ENCODE peak calls at places on chromosomes 1 and 21, in six cellular contexts. P is right cardiac atrium, E is suprapubic skin, O is breast epithelium, F is GM23248, X is psoas muscle. T is an unnamed sample. For H3K4me1 and H3K27me3, the result is how much of the 10 kb centered on the place peaks cover.

GRCh38 chr21:46099476-46099875 is 1.6 kb downstream of the COL6A2 start:
- DNase-seq in F (peak), E (peak), P (peak), O (no peak), X (peak), T (peak)

GRCh38 chr1:61898658-61899057 is 156.4 kb downstream of the PATJ start:
- DNase-seq in E (no peak), F (no peak), X (no peak), O (no peak), P (no peak), T (no peak)

GRCh38 chr1:167634435-167634834 is 4.4 kb downstream of the RCSD1 start:
- DNase-seq in F (no peak), O (no peak), E (no peak), X (no peak), P (no peak), T (no peak)

GRCh38 chr21:44012474-44013379 is 618 bp downstream of the TRAPPC10 start:
- DNase-seq in E (peak), P (peak), F (peak), X (peak), O (no peak), T (peak)

GRCh38 chr1:237938553-237938952 is 47.8 kb upstream of the ZP4 start:
- DNase-seq in O (no peak), E (no peak), P (no peak), X (no peak), F (no peak), T (no peak)

GRCh38 chr1:116902718-116903390 is 6.9 kb upstream of the PTGFRN start:
- DNase-seq in X (no peak), F (no peak), P (no peak), O (no peak), E (peak), T (no peak)

GRCh38 chr1:177181631-177182291 is 11.0 kb downstream of the BRINP2 start:
- DNase-seq in O (no peak), F (peak), X (peak), E (peak), P (peak), T (no peak)

GRCh38 chr1:3614755-3615742 is 3.7 kb upstream of the MEGF6 start:
- DNase-seq in E (no peak), P (no peak), O (no peak), X (no peak), F (peak), T (no peak)

GRCh38 chr1:85581802-85582686 is 1.5 kb downstream of the CCN1 start:
- DNase-seq in F (peak), O (peak), E (no peak), P (peak), X (peak), T (peak)

GRCh38 chr1:246587606-246588005 is 21.4 kb downstream of the CNST start:
- DNase-seq in P (no peak), E (no peak), F (peak), O (no peak), X (no peak), T (no peak)

GRCh38 chr1:1068374-1069060 is 5.6 kb downstream of the RNF223 start:
- DNase-seq in O (no peak), F (no peak), P (no peak), E (no peak), X (no peak), T (no peak)

GRCh38 chr1:102628008-102628736 is 480.1 kb downstream of the COL11A1 start:
- DNase-seq in X (no peak), P (no peak), F (no peak), E (no peak), O (no peak), T (no peak)

GRCh38 chr1:68049941-68050878 is at the start of gene DIRAS3:
- DNase-seq in P (no peak), O (no peak), F (peak), X (peak), E (peak), T (peak)

GRCh38 chr1:204714194-204714860 is 28.8 kb upstream of the LRRN2 start:
- DNase-seq in O (no peak), X (no peak), P (no peak), F (no peak), E (no peak), T (no peak)

GRCh38 chr1:187408217-187409004 is 579.7 kb downstream of the PLA2G4A start:
- DNase-seq in P (no peak), E (no peak), X (no peak), F (peak), O (no peak), T (no peak)

GRCh38 chr1:54545916-54546635 is 2.0 kb upstream of the ACOT11 start:
- DNase-seq in E (no peak), P (no peak), O (no peak), X (no peak), F (no peak), T (no peak)

GRCh38 chr1:109975718-109976117 is 8.8 kb upstream of the AHCYL1 start:
- DNase-seq in O (no peak), P (no peak), F (peak), X (no peak), E (no peak), T (no peak)

GRCh38 chr1:85734961-85735360 is 26.7 kb upstream of the ZNHIT6 start:
- DNase-seq in X (no peak), P (no peak), E (no peak), F (no peak), O (no peak), T (no peak)

DNA sequence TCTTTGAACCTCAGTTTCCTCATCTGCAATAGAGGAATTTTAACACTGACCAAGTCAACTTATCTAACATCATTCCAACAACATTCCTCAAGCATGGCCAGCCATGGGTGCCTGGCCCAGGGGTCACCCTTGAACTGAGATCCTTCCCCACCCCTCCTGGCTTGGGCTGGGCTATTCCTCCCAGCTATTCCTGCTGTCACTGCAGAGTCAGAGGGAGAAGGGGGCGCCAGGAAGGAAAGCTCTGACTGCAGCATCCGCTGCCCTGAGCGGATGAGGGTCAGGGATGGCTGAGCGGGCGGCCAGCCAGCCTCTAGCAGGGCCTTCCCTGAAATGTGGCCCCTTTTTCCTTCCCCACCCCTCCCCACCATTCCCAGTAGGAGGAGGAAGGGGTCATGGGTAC is 3.1 kb downstream of the TINAGL1 start:
- DNase-seq in O (no peak), X (no peak), E (no peak), F (no peak), P (no peak), T (peak)
- H3K4me1 ChIP-seq in O (under half), X (under half), E (under half), F (under half), P (under half), T (under half)

GRCh38 chr1:34693081-34693480 is 61.8 kb upstream of the GJB5 start:
- DNase-seq in O (no peak), X (no peak), E (no peak), P (no peak), F (no peak), T (no peak)
- H3K27me3 ChIP-seq in O (under half), X (under half), E (under half), P (under half), F (under half), T (under half)

GRCh38 chr21:31205412-31205811 is 138.6 kb downstream of the TIAM1 start:
- DNase-seq in F (no peak), X (no peak), O (no peak), E (no peak), P (no peak), T (no peak)

GRCh38 chr21:31201548-31201947 is 142.5 kb downstream of the TIAM1 start:
- DNase-seq in X (no peak), E (peak), F (peak), O (no peak), P (peak), T (no peak)

GRCh38 chr21:31201144-31201543 is 142.9 kb downstream of the TIAM1 start:
- DNase-seq in F (peak), X (no peak), O (no peak), P (no peak), E (no peak), T (no peak)

GRCh38 chr21:31203371-31204054 is 140.5 kb downstream of the TIAM1 start:
- DNase-seq in X (no peak), P (no peak), O (no peak), F (peak), E (no peak), T (no peak)

GRCh38 chr21:31204801-31205200 is 139.3 kb downstream of the TIAM1 start:
- DNase-seq in E (no peak), O (no peak), P (no peak), X (no peak), F (no peak), T (no peak)
- H3K4me1 ChIP-seq in E (under half), O (under half), P (under half), X (under half), F (under half), T (under half)

DNA sequence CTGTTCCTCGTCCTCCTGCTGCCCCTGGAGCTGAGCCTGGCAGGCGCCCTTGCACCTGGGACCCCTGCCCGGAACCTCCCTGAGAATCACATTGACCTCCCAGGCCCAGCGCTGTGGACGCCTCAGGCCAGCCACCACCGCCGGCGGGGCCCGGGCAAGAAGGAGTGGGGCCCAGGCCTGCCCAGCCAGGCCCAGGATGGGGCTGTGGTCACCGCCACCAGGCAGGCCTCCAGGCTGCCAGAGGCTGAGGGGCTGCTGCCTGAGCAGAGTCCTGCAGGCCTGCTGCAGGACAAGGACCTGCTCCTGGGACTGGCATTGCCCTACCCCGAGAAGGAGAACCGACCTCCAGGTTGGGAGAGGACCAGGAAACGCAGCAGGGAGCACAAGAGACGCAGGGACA is 14.8 kb downstream of the DRAXIN start:
- DNase-seq in P (no peak), O (no peak), F (no peak), E (no peak), X (no peak), T (no peak)
- H3K27me3 ChIP-seq in P (under half), O (under half), F (under half), E (under half), X (under half), T (under half)

GRCh38 chr1:155983191-155984023 is 5.1 kb upstream of the ARHGEF2 start:
- DNase-seq in E (no peak), F (peak), P (peak), X (peak), O (no peak), T (peak)
- H3K4me1 ChIP-seq in E (under half), F (under half), P (under half), X (under half), O (under half), T (under half)